ENCODE peak calls at places on chromosomes 2 and 18, in eight cellular contexts. B is amniotic stem cell; O is foreskin keratinocyte; J is T-helper 9 cell; E is right cardiac atrium; P is dermis blood vessel endothelial cell; V is NCI-H2107; K is stimulated activated CD4-positive, alpha-beta T cell treated with anti-CD3 and anti-CD28 coated beads, Interleukin-1b, Interleukin-23, amount 100 ng/mL, for 1 hour. I is an unnamed sample.

GRCh38 chr2:176162911-176163654 is 6.0 kb downstream of the HOXD3 start:
- DNase-seq in B (no peak), O (no peak), J (no peak), E (no peak), P (no peak), V (no peak), K (no peak), I (no peak)

GRCh38 chr18:74936343-74936742 is 272.6 kb downstream of the PTGR3 start:
- DNase-seq in B (no peak), O (no peak), J (no peak), E (no peak), P (no peak), V (no peak), K (no peak), I (no peak)

GRCh38 chr2:10301946-10302478 is 692 bp upstream of the HPCAL1 start:
- DNase-seq in B (no peak), O (no peak), J (peak; percentile 11), E (no peak), P (no peak), V (no peak), K (no peak), I (no peak)

GRCh38 chr2:109232909-109233308 is 103.9 kb downstream of the SH3RF3 start:
- DNase-seq in B (no peak), O (no peak), J (no peak), E (no peak), P (no peak), V (no peak), K (no peak), I (no peak)

GRCh38 chr2:71156531-71156930 is 26.1 kb downstream of the MPHOSPH10 start:
- DNase-seq in B (no peak), O (peak; percentile 26), J (no peak), E (no peak), P (no peak), V (peak; percentile 8), K (no peak), I (no peak)

GRCh38 chr2:20619624-20620024 is 31.3 kb downstream of the HS1BP3 start:
- DNase-seq in B (no peak), O (no peak), J (no peak), E (peak; percentile 81), P (no peak), V (no peak), K (no peak), I (peak; percentile 74)

GRCh38 chr18:2897448-2898052 is 50.7 kb downstream of the EMILIN2 start:
- DNase-seq in B (no peak), O (no peak), J (no peak), E (no peak), P (no peak), V (no peak), K (no peak), I (no peak)

GRCh38 chr2:108536133-108536780 is 2.0 kb downstream of the LIMS1 start:
- DNase-seq in B (no peak), O (peak; percentile 40), J (no peak), E (no peak), P (no peak), V (no peak), K (no peak), I (no peak)

GRCh38 chr2:45626387-45627010 is 15.4 kb upstream of the SRBD1 start:
- DNase-seq in B (no peak), O (no peak), J (no peak), E (no peak), P (no peak), V (no peak), K (no peak), I (no peak)